ENCODE peak calls at places on chromosome 14, in five cellular contexts. I is ELR, E is NCI-H2081, P is ecto neural progenitor cell, D is Kasumi-1. A is an unnamed sample.

GRCh38 chr14:95943699-95944098 is 67.1 kb downstream of the TUNAR start:
- DNase-seq in D (no peak), I (no peak), P (peak), E (no peak), A (no peak)

GRCh38 chr14:61109288-61109687 is 128.2 kb downstream of the SLC38A6 start:
- DNase-seq in E (no peak), D (peak), P (no peak), I (no peak), A (no peak)

GRCh38 chr14:51844482-51844881 is 15.9 kb upstream of the GNG2 start:
- DNase-seq in P (no peak), D (no peak), E (no peak), I (no peak), A (no peak)

GRCh38 chr14:68230941-68231717 is 411.6 kb downstream of the RAD51B start:
- DNase-seq in D (no peak), I (peak), P (no peak), E (no peak), A (no peak)

GRCh38 chr14:95136631-95137030 is 20.7 kb downstream of the DICER1 start:
- DNase-seq in D (no peak), E (no peak), I (no peak), P (no peak), A (no peak)

GRCh38 chr14:68020999-68021663 is 201.6 kb downstream of the RAD51B start:
- DNase-seq in I (no peak), P (no peak), D (no peak), E (peak), A (peak)

GRCh38 chr14:55125403-55125802 is 3.6 kb upstream of the LGALS3 start:
- DNase-seq in E (no peak), I (peak), P (no peak), D (peak), A (peak)

GRCh38 chr14:74313601-74314000 is 10.9 kb upstream of the ABCD4 start:
- DNase-seq in I (no peak), P (no peak), E (no peak), D (no peak), A (no peak)

GRCh38 chr14:50396636-50397460 is at the start of gene CDKL1:
- DNase-seq in P (peak), E (peak), D (peak), I (peak), A (no peak)

GRCh38 chr14:69314327-69314726 is 54.4 kb downstream of the GALNT16 start:
- DNase-seq in P (no peak), D (no peak), I (no peak), E (no peak), A (no peak)

GRCh38 chr14:84446250-84446649 is 1083.7 kb upstream of the FLRT2 start:
- DNase-seq in D (no peak), E (no peak), I (no peak), P (no peak), A (no peak)

GRCh38 chr14:72636094-72636493 is 257.8 kb downstream of the DPF3 start:
- DNase-seq in E (no peak), D (no peak), I (peak), P (no peak), A (no peak)

GRCh38 chr14:68460541-68460940 is 332.3 kb downstream of the ZFP36L1 start:
- DNase-seq in E (no peak), D (no peak), I (no peak), P (no peak), A (no peak)

GRCh38 chr14:101399737-101400517 is 161.4 kb upstream of the DIO3 start:
- DNase-seq in I (no peak), P (no peak), D (no peak), E (no peak), A (no peak)

GRCh38 chr14:97976861-97977260 is 1179.7 kb downstream of the VRK1 start:
- DNase-seq in E (no peak), P (no peak), I (no peak), D (no peak), A (no peak)

GRCh38 chr14:90796319-90796718 is 19.9 kb downstream of the TTC7B start:
- DNase-seq in P (no peak), D (peak), E (no peak), I (no peak), A (no peak)

GRCh38 chr14:95227279-95227860 is 70.0 kb upstream of the DICER1 start:
- DNase-seq in D (no peak), E (peak), I (no peak), P (no peak), A (no peak)

GRCh38 chr14:101408077-101408831 is 153.0 kb upstream of the DIO3 start:
- DNase-seq in I (peak), E (no peak), P (no peak), D (no peak), A (no peak)

GRCh38 chr14:51704465-51705050 is 52.8 kb downstream of the FRMD6 start:
- DNase-seq in P (no peak), D (no peak), I (no peak), E (no peak), A (no peak)

GRCh38 chr14:23307687-23308644 is 1.3 kb downstream of the BCL2L2 start:
- DNase-seq in I (peak), P (peak), D (no peak), E (no peak), A (no peak)

GRCh38 chr14:22420598-22421186 is 168.3 kb downstream of the DAD1 start:
- DNase-seq in E (no peak), I (no peak), D (peak), P (no peak), A (no peak)

GRCh38 chr14:62455446-62455845 is 589.8 kb downstream of the KCNH5 start:
- DNase-seq in D (no peak), I (peak), E (no peak), P (no peak), A (no peak)

GRCh38 chr14:61491224-61491623 is 169.8 kb downstream of the PRKCH start:
- DNase-seq in D (no peak), I (no peak), P (no peak), E (no peak), A (no peak)

GRCh38 chr14:58072288-58073071 is 79.5 kb downstream of the ARMH4 start:
- DNase-seq in I (peak), D (peak), E (peak), P (peak), A (peak)

GRCh38 chr14:93719234-93719633 is 69.1 kb downstream of the PRIMA1 start:
- DNase-seq in D (no peak), E (no peak), P (no peak), I (no peak), A (no peak)

GRCh38 chr14:103220134-103220981 is 97.1 kb downstream of the TNFAIP2 start:
- DNase-seq in I (no peak), P (no peak), D (no peak), E (no peak), A (no peak)

GRCh38 chr14:71586131-71586893 is 345.9 kb upstream of the RGS6 start:
- DNase-seq in D (no peak), P (no peak), E (peak), I (peak), A (no peak)

GRCh38 chr14:72535485-72535884 is 358.4 kb downstream of the DPF3 start:
- DNase-seq in P (no peak), D (peak), E (no peak), I (no peak), A (no peak)

GRCh38 chr14:97206948-97207347 is 409.8 kb downstream of the VRK1 start:
- DNase-seq in D (no peak), P (no peak), I (no peak), E (no peak), A (no peak)

GRCh38 chr14:33451211-33451610 is 499.7 kb downstream of the EGLN3 start:
- DNase-seq in P (no peak), I (no peak), D (no peak), E (no peak), A (no peak)

GRCh38 chr14:103223818-103224352 is 100.6 kb downstream of the TNFAIP2 start:
- DNase-seq in I (no peak), D (no peak), P (no peak), E (no peak), A (no peak)

GRCh38 chr14:81341405-81342180 is 58.5 kb downstream of the STON2 start:
- DNase-seq in D (no peak), P (no peak), E (peak), I (no peak), A (peak)

GRCh38 chr14:64656986-64657385 is 47.2 kb upstream of the PLEKHG3 start:
- DNase-seq in I (no peak), P (no peak), E (no peak), D (no peak), A (no peak)

GRCh38 chr14:103139371-103140016 is 16.2 kb downstream of the TNFAIP2 start:
- DNase-seq in P (no peak), D (no peak), E (no peak), I (no peak), A (no peak)

GRCh38 chr14:89493406-89493805 is 76.4 kb upstream of the FOXN3 start:
- DNase-seq in E (no peak), P (no peak), D (no peak), I (no peak), A (no peak)

GRCh38 chr14:52835122-52835903 is 43.9 kb upstream of the GNPNAT1 start:
- DNase-seq in I (peak), E (peak), D (no peak), P (no peak), A (no peak)

A was measured in NCI-H187.